ENCODE peak calls at places on chromosome 22, in eight cellular contexts. O is psoas muscle, T is astrocyte of the spinal cord, Q is progenitor cell of endocrine pancreas, J is upper lobe of left lung, K is fibroblast of the aortic adventitia, Y is BJ, W is kidney epithelial cell. M is an unnamed sample.
A peak's percentile ranks its signal among the peaks of the same experiment; 100 is the strongest.

GRCh38 chr22:21949569-21949918 is 3.1 kb downstream of the PPM1F start:
- DNase-seq in O (no peak), Y (no peak), W (no peak), J (no peak), K (no peak), T (no peak), Q (no peak), M (no peak)

GRCh38 chr22:43543522-43544281 is 131.9 kb downstream of the MPPED1 start:
- DNase-seq in W (no peak), K (no peak), J (no peak), T (no peak), Y (no peak), O (no peak), Q (no peak), M (no peak)

GRCh38 chr22:42511401-42511891 is 8.2 kb downstream of the RRP7A start:
- DNase-seq in J (peak; percentile 58), T (no peak), O (no peak), W (no peak), Y (no peak), K (no peak), Q (no peak), M (no peak)

GRCh38 chr22:44795701-44796630 is 43.6 kb downstream of the ARHGAP8 start:
- DNase-seq in J (no peak), W (no peak), K (no peak), O (no peak), T (no peak), Q (no peak), Y (no peak), M (no peak)

GRCh38 chr22:27780161-27780575 is 21.4 kb downstream of the MN1 start:
- DNase-seq in O (no peak), J (no peak), Q (no peak), Y (no peak), W (no peak), T (no peak), K (peak; percentile 67), M (no peak)

GRCh38 chr22:19115628-19116027 is 6.6 kb downstream of the DGCR2 start:
- DNase-seq in W (no peak), Q (no peak), O (no peak), T (no peak), Y (no peak), K (no peak), J (no peak), M (no peak)

GRCh38 chr22:19517171-19517500 is 7.1 kb downstream of the CLDN5 start:
- DNase-seq in Q (no peak), T (no peak), Y (no peak), K (no peak), J (no peak), W (no peak), O (no peak), M (no peak)

GRCh38 chr22:31912402-31912733 is 32.0 kb upstream of the YWHAH start:
- DNase-seq in T (no peak), K (peak; percentile 69), Y (no peak), Q (no peak), J (no peak), W (no peak), O (no peak), M (no peak)

GRCh38 chr22:42787357-42787736 is 66.7 kb upstream of the A4GALT start:
- DNase-seq in O (no peak), J (no peak), Y (no peak), K (no peak), W (no peak), Q (no peak), T (no peak), M (no peak)

GRCh38 chr22:33354928-33355327 is 296.7 kb upstream of the SYN3 start:
- DNase-seq in T (no peak), K (peak; percentile 44), O (no peak), J (no peak), W (no peak), Q (no peak), Y (no peak), M (no peak)

GRCh38 chr22:23402275-23403151 is 177.6 kb downstream of the IGLL1 start:
- DNase-seq in O (peak; percentile 54), Q (peak; percentile 82), K (no peak), J (peak; percentile 94), T (peak; percentile 24), W (no peak), Y (no peak), M (peak; percentile 38)

GRCh38 chr22:39446239-39446721 is 10.5 kb upstream of the MGAT3 start:
- DNase-seq in J (peak; percentile 60), K (no peak), W (no peak), T (no peak), Y (no peak), Q (no peak), O (no peak), M (no peak)
- TF ChIP-seq CTCF in J (no peak), K (no peak), W (no peak), T (no peak), Y (no peak), Q (no peak), O (no peak), M (no peak)

DNA sequence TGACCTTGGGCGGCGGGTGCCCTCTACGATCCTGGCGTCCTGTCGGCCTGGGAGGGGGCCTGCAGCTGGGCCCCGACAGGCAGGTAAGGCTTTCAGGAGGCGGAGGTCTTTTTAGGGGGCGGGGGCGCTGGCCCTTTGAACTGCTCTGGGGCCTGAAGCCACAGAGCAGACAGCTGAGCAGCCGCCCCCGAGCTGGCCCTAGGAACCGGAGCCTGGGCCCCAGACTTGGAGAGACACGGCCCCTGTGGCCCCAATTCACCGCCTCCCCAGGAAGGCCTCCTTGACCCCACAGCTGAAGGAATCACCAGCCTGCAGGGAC is 549 bp upstream of the CERK start:
- DNase-seq in Y (no peak), K (no peak), O (no peak), J (no peak), W (no peak), T (no peak), Q (no peak), M (no peak)
- TF ChIP-seq CTCF in Y (no peak), K (no peak), O (no peak), J (no peak), W (no peak), T (no peak), Q (no peak), M (no peak)

GRCh38 chr22:49785841-49786451 is 41.7 kb downstream of the BRD1 start:
- DNase-seq in O (peak; percentile 80), K (no peak), T (no peak), W (no peak), Q (no peak), J (no peak), Y (no peak), M (no peak)
- TF ChIP-seq CTCF in O (no peak), K (no peak), T (no peak), W (no peak), Q (no peak), J (no peak), Y (no peak), M (no peak)

GRCh38 chr22:37806409-37807338 is 1.1 kb upstream of the GCAT start:
- DNase-seq in J (no peak), Q (no peak), K (peak; percentile 35), T (peak; percentile 57), O (no peak), W (no peak), Y (no peak), M (peak; percentile 81)
- TF ChIP-seq CTCF in J (no peak), Q (no peak), K (no peak), T (no peak), O (no peak), W (no peak), Y (no peak), M (peak; percentile 9)

GRCh38 chr22:20803696-20804324 is 29.9 kb downstream of the SERPIND1 start:
- DNase-seq in T (peak; percentile 13), K (peak; percentile 31), W (no peak), J (no peak), O (no peak), Q (peak; percentile 27), Y (no peak), M (peak; percentile 25)
- TF ChIP-seq CTCF in T (peak; percentile 69), K (peak; percentile 52), W (peak; percentile 67), J (peak; percentile 34), O (peak; percentile 23), Q (peak; percentile 59), Y (peak; percentile 73), M (peak; percentile 78)

GRCh38 chr22:17540481-17540880 is 22.8 kb upstream of the SLC25A18 start:
- DNase-seq in Y (no peak), T (no peak), J (peak; percentile 20), K (no peak), W (no peak), Q (no peak), O (no peak), M (no peak)
- TF ChIP-seq CTCF in Y (no peak), T (no peak), J (no peak), K (no peak), W (peak; percentile 26), Q (no peak), O (peak; percentile 11), M (peak; percentile 36)

M was measured in HFFc6.